ENCODE peak calls at places on chromosomes 11 and 22, in five cellular contexts. M is retinal pigment epithelial cell, Q is tibial artery, V is AG10803, H is GM12864. A is an unnamed sample.

GRCh38 chr22:35480143-35480542 is 60.5 kb upstream of the RASD2 start:
- DNase-seq in M (no peak), Q (peak), V (peak), H (no peak), A (no peak)

GRCh38 chr11:118306556-118306955 is 2.0 kb downstream of the CD3E start:
- DNase-seq in M (no peak), Q (no peak), V (no peak), H (no peak), A (no peak)

GRCh38 chr11:84800755-84801346 is 826.3 kb downstream of the DLG2 start:
- DNase-seq in M (no peak), Q (no peak), V (peak), H (no peak), A (peak)

GRCh38 chr22:36052505-36052941 is 23.9 kb upstream of the RBFOX2 start:
- DNase-seq in M (no peak), Q (no peak), V (peak), H (no peak), A (no peak)

GRCh38 chr11:133038850-133039249 is 493.5 kb downstream of the OPCML start:
- DNase-seq in M (no peak), Q (no peak), V (peak), H (no peak), A (no peak)

GRCh38 chr11:28585007-28585406 is 476.8 kb downstream of the METTL15 start:
- DNase-seq in M (no peak), Q (no peak), V (peak), H (no peak), A (peak)

GRCh38 chr11:35664977-35665441 is 2.4 kb downstream of the TRIM44 start:
- DNase-seq in M (no peak), Q (no peak), V (peak), H (no peak), A (no peak)

GRCh38 chr22:32318361-32318760 is 39.3 kb upstream of the RFPL3 start:
- DNase-seq in M (no peak), Q (peak), V (no peak), H (no peak), A (no peak)

GRCh38 chr11:20097319-20098221 is 62.7 kb downstream of the DBX1 start:
- DNase-seq in M (no peak), Q (no peak), V (peak), H (no peak), A (peak)

GRCh38 chr11:68667511-68668253 is 16.7 kb upstream of the GAL start:
- DNase-seq in M (no peak), Q (peak), V (no peak), H (no peak), A (no peak)

GRCh38 chr22:49524362-49524761 is 303.3 kb downstream of the BRD1 start:
- DNase-seq in M (no peak), Q (peak), V (no peak), H (no peak), A (no peak)

GRCh38 chr22:36419177-36419911 is 31.6 kb upstream of the MYH9 start:
- DNase-seq in M (no peak), Q (no peak), V (peak), H (no peak), A (no peak)

GRCh38 chr11:108944486-108945178 is 279.8 kb downstream of the DDX10 start:
- DNase-seq in M (no peak), Q (no peak), V (no peak), H (no peak), A (no peak)

GRCh38 chr11:95149659-95150294 is 60.1 kb downstream of the ENDOD1 start:
- DNase-seq in M (peak), Q (no peak), V (peak), H (no peak), A (no peak)

GRCh38 chr22:44391026-44391425 is 78.3 kb upstream of the SHISAL1 start:
- DNase-seq in M (no peak), Q (peak), V (no peak), H (no peak), A (no peak)

GRCh38 chr11:35364101-35364780 is 55.1 kb downstream of the SLC1A2 start:
- DNase-seq in M (peak), Q (peak), V (peak), H (no peak), A (peak)

GRCh38 chr11:69295995-69296889 is 2.3 kb downstream of the MYEOV start:
- DNase-seq in M (no peak), Q (peak), V (peak), H (no peak), A (no peak)

GRCh38 chr11:70200212-70200844 is 2.8 kb upstream of the FADD start:
- DNase-seq in M (no peak), Q (no peak), V (no peak), H (no peak), A (no peak)

GRCh38 chr11:72634472-72635095 is 39.6 kb downstream of the PDE2A start:
- DNase-seq in M (no peak), Q (no peak), V (no peak), H (no peak), A (no peak)

GRCh38 chr22:40967120-40967760 is 16.1 kb downstream of the RBX1 start:
- DNase-seq in M (no peak), Q (no peak), V (no peak), H (no peak), A (no peak)

GRCh38 chr22:46929046-46929688 is 166.7 kb downstream of the TBC1D22A start:
- DNase-seq in M (no peak), Q (no peak), V (no peak), H (no peak), A (no peak)

GRCh38 chr11:93560534-93560933 is 17.3 kb upstream of the SMCO4 start:
- DNase-seq in M (no peak), Q (no peak), V (no peak), H (no peak), A (no peak)

GRCh38 chr22:27883656-27884350 is 35.3 kb downstream of the PITPNB start:
- DNase-seq in M (no peak), Q (no peak), V (no peak), H (no peak), A (no peak)

GRCh38 chr11:44348114-44348513 is 38.2 kb upstream of the ALX4 start:
- DNase-seq in M (no peak), Q (no peak), V (no peak), H (no peak), A (no peak)

GRCh38 chr11:119700536-119701346 is 28.3 kb downstream of the NECTIN1 start:
- DNase-seq in M (no peak), Q (no peak), V (no peak), H (no peak), A (no peak)

GRCh38 chr11:128302425-128303186 is 284.8 kb downstream of the ETS1 start:
- DNase-seq in M (no peak), Q (no peak), V (no peak), H (peak), A (no peak)

GRCh38 chr11:20873054-20873453 is 203.7 kb downstream of the NELL1 start:
- DNase-seq in M (no peak), Q (no peak), V (no peak), H (no peak), A (no peak)

GRCh38 chr11:33716236-33716635 is 15.6 kb upstream of the C11orf91 start:
- DNase-seq in M (no peak), Q (no peak), V (peak), H (no peak), A (no peak)

GRCh38 chr11:19827399-19828135 is 114.9 kb downstream of the NAV2 start:
- DNase-seq in M (no peak), Q (no peak), V (no peak), H (no peak), A (no peak)

GRCh38 chr22:31626427-31627150 is 35.4 kb downstream of the PISD start:
- DNase-seq in M (no peak), Q (no peak), V (no peak), H (no peak), A (no peak)

GRCh38 chr11:14645247-14645912 is 1.8 kb downstream of the PDE3B start:
- DNase-seq in M (no peak), Q (no peak), V (peak), H (no peak), A (no peak)

GRCh38 chr22:45969414-45969799 is 7.6 kb downstream of the WNT7B start:
- DNase-seq in M (no peak), Q (no peak), V (no peak), H (no peak), A (no peak)

GRCh38 chr11:129785383-129786111 is 30.1 kb upstream of the TMEM45B start:
- DNase-seq in M (no peak), Q (no peak), V (no peak), H (no peak), A (no peak)

GRCh38 chr11:61728066-61728939 is 24.1 kb upstream of the MYRF start:
- DNase-seq in M (no peak), Q (no peak), V (no peak), H (peak), A (no peak)

GRCh38 chr11:134949121-134949591 is 537.1 kb upstream of the B3GAT1 start:
- DNase-seq in M (peak), Q (peak), V (peak), H (no peak), A (peak)

GRCh38 chr22:49218142-49218541 is 609.5 kb downstream of the BRD1 start:
- DNase-seq in M (no peak), Q (no peak), V (no peak), H (no peak), A (no peak)

GRCh38 chr11:17683378-17684161 is 35.8 kb upstream of the MYOD1 start:
- DNase-seq in M (peak), Q (no peak), V (peak), H (no peak), A (no peak)

GRCh38 chr11:18013790-18014507 is 1.1 kb upstream of the SERGEF start:
- DNase-seq in M (no peak), Q (no peak), V (no peak), H (no peak), A (no peak)

GRCh38 chr22:19853058-19853878 is 1.4 kb downstream of the GNB1L start:
- DNase-seq in M (no peak), Q (no peak), V (no peak), H (no peak), A (no peak)

DNA sequence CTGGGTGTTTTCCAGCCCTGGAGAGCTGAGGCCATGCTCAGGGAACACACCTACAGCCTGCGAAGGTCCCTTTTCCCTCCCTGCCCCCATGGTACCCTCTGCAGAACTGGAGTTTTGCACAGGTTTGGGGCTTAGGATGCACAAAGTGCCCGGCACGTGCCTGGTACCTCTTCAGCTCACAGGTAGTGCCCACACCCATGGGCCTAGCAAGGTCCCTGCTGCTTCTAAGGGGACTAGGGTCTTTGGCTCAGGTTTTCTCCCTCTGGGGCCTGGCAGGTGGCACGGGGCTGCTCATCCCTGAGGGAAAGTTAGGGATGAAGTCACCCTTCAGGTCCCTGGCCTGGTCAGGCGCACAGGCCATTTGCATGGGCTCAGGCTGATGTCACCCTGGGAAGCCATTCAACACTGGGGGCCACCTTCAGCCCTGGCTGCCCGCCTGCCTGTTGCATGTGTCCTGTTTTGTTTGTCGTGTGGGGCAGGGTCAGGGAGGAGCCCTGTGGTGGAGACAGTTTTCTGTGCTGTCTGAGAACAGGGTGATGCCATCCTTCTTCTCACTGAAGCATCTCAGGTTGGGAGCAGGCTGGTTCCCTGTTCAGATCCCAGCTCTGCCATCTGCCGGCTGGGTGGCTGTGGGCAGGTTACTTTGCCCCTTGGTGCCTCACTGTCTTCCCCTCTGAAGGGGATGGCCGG is 68.3 kb upstream of the CRYBB3 start:
- DNase-seq in M (no peak), Q (no peak), V (no peak), H (no peak), A (no peak)
- TF ChIP-seq CTCF in M (no peak), Q (no peak), V (no peak), H (no peak), A (no peak)

DNA sequence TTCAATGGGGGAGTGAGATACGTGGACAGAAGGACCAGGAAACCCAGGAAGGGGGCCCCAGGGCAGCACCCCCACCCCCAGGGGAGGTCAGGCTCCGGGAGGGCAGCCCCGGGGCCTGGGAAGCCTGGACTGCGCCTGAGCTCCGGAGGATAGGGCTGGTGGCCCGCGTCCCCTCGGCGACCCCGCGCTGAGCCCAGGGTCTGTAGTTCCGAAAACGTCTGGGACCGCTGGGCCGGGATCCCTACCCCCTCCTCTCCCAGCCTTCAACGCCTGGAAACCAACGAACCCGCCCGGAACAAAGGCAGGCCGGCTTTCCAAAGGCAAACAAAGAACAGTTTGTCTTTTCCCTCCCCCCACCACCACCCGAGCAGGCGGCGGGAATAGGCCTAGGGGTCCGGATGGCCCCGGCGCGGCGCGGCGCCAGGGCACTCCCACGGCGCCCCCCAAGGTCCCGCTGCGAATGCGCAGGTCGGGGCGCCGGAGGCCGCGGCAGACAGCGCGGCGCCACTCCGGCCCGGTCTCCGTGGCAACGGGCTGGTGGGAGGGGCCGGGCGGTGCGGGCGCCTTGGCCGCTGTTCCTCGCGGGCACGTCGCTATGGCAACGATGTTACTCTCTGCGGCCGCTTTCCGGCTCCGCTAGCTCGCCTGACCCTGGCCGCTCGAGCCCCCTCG is 58.5 kb downstream of the IGLL1 start:
- DNase-seq in M (peak), Q (peak), V (peak), H (peak), A (peak)
- H3K4me3 ChIP-seq in M (peak), Q (peak), V (peak), H (no peak), A (peak)

DNA sequence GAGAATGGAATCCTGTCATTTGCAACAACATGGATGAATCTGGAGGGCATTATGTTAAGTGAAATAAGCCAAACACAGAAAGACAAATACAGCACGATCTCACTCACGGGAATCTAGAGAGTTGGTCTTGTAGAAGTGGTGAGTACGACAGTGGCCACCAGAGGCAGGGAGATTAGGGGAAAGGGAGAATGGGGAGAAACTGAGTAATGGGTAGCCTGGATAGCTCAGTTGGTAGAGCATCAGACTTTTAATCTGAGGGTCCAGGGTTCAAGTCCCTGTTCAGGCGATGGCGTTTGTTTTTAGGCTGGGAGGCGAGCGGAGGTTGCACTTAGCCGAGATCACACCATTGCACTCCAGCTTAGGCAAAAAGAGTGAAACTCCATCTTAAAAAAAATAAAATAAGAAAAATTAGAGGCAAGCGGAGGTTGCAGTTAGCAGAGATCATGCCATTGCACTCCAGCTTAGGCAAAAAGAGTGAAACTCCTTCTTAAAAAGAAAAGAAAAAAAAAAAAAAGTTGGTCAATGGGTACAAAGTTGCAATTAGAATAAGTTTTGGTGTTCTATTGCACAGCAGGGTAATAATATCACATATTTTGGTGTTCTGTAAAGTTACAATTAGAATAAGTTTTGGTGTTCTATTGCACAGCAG is 95.7 kb upstream of the UBASH3B start:
- DNase-seq in M (no peak), Q (no peak), V (no peak), H (no peak), A (no peak)
- TF ChIP-seq CTCF in M (no peak), Q (no peak), V (no peak), H (no peak), A (no peak)

DNA sequence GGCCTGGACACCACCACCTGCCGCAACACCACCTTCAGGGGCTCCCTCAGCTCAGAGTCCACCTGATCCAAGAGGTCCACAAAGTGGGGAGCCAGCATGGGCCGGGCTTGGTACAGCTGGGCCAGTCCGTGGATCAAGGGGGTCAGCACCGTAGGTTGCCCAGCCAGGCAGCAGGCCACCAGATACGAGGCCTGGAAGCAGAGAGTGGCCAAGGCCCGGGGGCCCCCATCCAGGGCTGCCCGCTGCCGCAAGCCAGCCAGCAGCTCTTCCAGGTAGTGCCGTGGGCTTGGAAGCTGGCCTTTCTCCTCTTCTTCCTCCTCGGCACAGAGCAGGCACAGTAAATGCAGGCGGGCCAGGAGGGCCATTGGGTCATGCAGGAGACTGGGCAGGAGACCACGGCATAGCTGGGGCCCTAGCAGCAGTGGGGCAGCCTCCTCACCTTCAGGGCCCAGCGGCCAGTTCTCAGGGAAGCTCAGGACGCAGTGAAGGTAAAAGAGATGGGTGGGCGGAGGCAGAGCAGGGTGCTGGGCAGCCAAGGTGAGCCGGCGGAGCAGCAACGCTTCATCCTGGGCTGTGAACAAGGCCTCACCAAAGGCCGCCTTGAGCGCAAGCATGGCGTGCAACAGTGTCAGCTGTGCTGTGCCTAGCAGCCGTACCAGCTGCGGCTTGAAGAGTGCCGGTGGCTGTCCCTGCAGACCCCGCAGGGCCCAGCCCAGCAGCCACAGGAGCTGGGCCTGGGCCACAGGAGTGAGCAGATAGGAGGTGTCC is 1.7 kb downstream of the AP5B1 start:
- DNase-seq in M (no peak), Q (peak), V (no peak), H (no peak), A (no peak)
- H3K4me3 ChIP-seq in M (peak), Q (peak), V (peak), H (peak), A (peak)

DNA sequence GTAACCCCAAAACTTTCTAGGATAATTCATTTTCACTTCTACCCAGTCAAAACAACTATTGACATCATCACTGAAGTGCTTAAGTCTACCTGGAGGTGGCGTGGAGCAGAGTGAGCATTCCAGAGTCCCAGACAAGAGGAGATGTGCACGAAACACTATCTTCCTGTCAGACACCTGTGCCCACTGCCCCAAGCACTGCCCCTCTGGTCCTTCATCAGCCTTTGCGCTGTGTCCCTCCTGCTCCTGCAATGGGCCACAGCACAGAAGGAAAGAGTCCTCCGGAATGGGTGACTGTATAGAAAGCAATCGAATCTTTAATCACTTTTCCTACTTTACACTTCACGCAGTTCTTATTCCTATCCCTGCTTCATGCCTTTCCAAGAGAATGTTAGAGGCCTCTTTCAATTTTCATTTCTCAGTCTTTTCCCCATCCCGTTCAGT is 512 bp upstream of the GRIA4 start:
- DNase-seq in M (no peak), Q (no peak), V (no peak), H (no peak), A (no peak)
- TF ChIP-seq CTCF in M (peak), Q (no peak), V (peak), H (peak), A (peak)

DNA sequence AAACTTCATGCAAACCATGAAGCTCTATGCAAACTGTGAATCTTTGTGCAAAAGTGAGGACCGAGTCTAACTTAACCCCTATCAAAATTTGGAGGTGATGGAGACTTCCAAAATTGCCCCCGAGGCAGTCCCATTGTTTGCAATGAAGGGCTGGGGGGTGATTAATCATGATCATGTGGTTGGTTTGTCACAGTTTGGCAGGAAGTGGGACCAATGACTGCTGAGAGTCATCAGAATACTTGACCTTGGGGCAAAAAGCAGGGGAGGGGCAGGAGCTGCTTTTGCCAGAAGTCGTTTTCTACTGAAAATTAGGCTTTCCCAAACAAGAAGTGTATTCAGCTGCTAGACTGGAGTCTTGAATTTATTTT is 23.2 kb downstream of the FZD4 start:
- DNase-seq in M (no peak), Q (no peak), V (no peak), H (no peak), A (no peak)
- H3K4me3 ChIP-seq in M (no peak), Q (no peak), V (no peak), H (no peak), A (no peak)

A was measured in AG04449.